ENCODE peak calls at places on chromosome 15, in nine cellular contexts. One of them, this sample, is unnamed.

GRCh38 chr15:29270169-29270955 is 740 bp upstream of the NSMCE3 start:
- DNase-seq in GM12878: peak
- DNase-seq in NB4: peak
- DNase-seq in transverse colon: no peak
- DNase-seq in GM12891: no peak
- DNase-seq in A549: no peak
- DNase-seq in stomach: no peak
- DNase-seq in K562: peak
- DNase-seq in IMR-90: peak
- DNase-seq in this sample: peak

GRCh38 chr15:39128746-39129145 is 452.1 kb upstream of the THBS1 start:
- DNase-seq in K562: no peak
- DNase-seq in GM12891: no peak
- DNase-seq in GM12878: no peak
- DNase-seq in stomach: no peak
- DNase-seq in IMR-90: no peak
- DNase-seq in A549: no peak
- DNase-seq in transverse colon: no peak
- DNase-seq in NB4: no peak
- DNase-seq in this sample: no peak

GRCh38 chr15:72112805-72113204 is 5.1 kb downstream of the MYO9A start:
- DNase-seq in A549: no peak
- DNase-seq in GM12891: no peak
- DNase-seq in transverse colon: no peak
- DNase-seq in GM12878: no peak
- DNase-seq in NB4: no peak
- DNase-seq in K562: no peak
- DNase-seq in IMR-90: no peak
- DNase-seq in stomach: no peak
- DNase-seq in this sample: no peak

GRCh38 chr15:48833526-48833925 is 22.7 kb upstream of the CEP152 start:
- DNase-seq in GM12878: no peak
- DNase-seq in GM12891: no peak
- DNase-seq in A549: no peak
- DNase-seq in K562: no peak
- DNase-seq in NB4: no peak
- DNase-seq in IMR-90: no peak
- DNase-seq in stomach: no peak
- DNase-seq in transverse colon: no peak
- DNase-seq in this sample: no peak

GRCh38 chr15:29613951-29614382 is 208.3 kb downstream of the TJP1 start:
- DNase-seq in NB4: peak
- DNase-seq in stomach: no peak
- DNase-seq in GM12891: no peak
- DNase-seq in A549: peak
- DNase-seq in GM12878: no peak
- DNase-seq in K562: peak
- DNase-seq in transverse colon: no peak
- DNase-seq in IMR-90: no peak
- DNase-seq in this sample: no peak

GRCh38 chr15:52858388-52859176 is 68.4 kb upstream of the ONECUT1 start:
- DNase-seq in NB4: no peak
- DNase-seq in GM12891: no peak
- DNase-seq in transverse colon: no peak
- DNase-seq in A549: no peak
- DNase-seq in K562: no peak
- DNase-seq in stomach: no peak
- DNase-seq in GM12878: no peak
- DNase-seq in IMR-90: no peak
- DNase-seq in this sample: no peak

GRCh38 chr15:75455982-75456531 is 4.6 kb upstream of the SIN3A start:
- DNase-seq in transverse colon: peak
- DNase-seq in stomach: peak
- DNase-seq in GM12891: peak
- DNase-seq in IMR-90: peak
- DNase-seq in K562: peak
- DNase-seq in A549: peak
- DNase-seq in GM12878: peak
- DNase-seq in NB4: peak
- DNase-seq in this sample: peak

GRCh38 chr15:101532865-101533264 is 43.4 kb upstream of the PCSK6 start:
- DNase-seq in IMR-90: no peak
- DNase-seq in K562: no peak
- DNase-seq in transverse colon: no peak
- DNase-seq in GM12878: no peak
- DNase-seq in NB4: no peak
- DNase-seq in GM12891: no peak
- DNase-seq in stomach: no peak
- DNase-seq in A549: no peak
- DNase-seq in this sample: no peak

GRCh38 chr15:62324382-62324781 is 159.3 kb upstream of the C2CD4B start:
- DNase-seq in K562: no peak
- DNase-seq in stomach: no peak
- DNase-seq in A549: no peak
- DNase-seq in NB4: no peak
- DNase-seq in IMR-90: no peak
- DNase-seq in GM12878: no peak
- DNase-seq in transverse colon: no peak
- DNase-seq in GM12891: no peak
- DNase-seq in this sample: no peak

GRCh38 chr15:22961661-22962221 is 18.4 kb downstream of the CYFIP1 start:
- DNase-seq in K562: no peak
- DNase-seq in NB4: no peak
- DNase-seq in A549: no peak
- DNase-seq in GM12891: no peak
- DNase-seq in GM12878: no peak
- DNase-seq in stomach: no peak
- DNase-seq in IMR-90: peak
- DNase-seq in transverse colon: no peak
- DNase-seq in this sample: no peak

GRCh38 chr15:73906346-73907017 is 19.8 kb upstream of the LOXL1 start:
- DNase-seq in GM12891: no peak
- DNase-seq in stomach: no peak
- DNase-seq in K562: no peak
- DNase-seq in NB4: peak
- DNase-seq in A549: no peak
- DNase-seq in IMR-90: peak
- DNase-seq in transverse colon: no peak
- DNase-seq in GM12878: no peak
- DNase-seq in this sample: no peak

GRCh38 chr15:36831915-36832310 is 252.5 kb downstream of the CDIN1 start:
- DNase-seq in stomach: peak
- DNase-seq in GM12878: no peak
- DNase-seq in A549: no peak
- DNase-seq in GM12891: no peak
- DNase-seq in IMR-90: no peak
- DNase-seq in transverse colon: no peak
- DNase-seq in NB4: no peak
- DNase-seq in K562: no peak
- DNase-seq in this sample: peak

GRCh38 chr15:35545316-35545824 is 595 bp downstream of the DPH6 start:
- DNase-seq in stomach: peak
- DNase-seq in GM12878: peak
- DNase-seq in IMR-90: peak
- DNase-seq in GM12891: peak
- DNase-seq in A549: peak
- DNase-seq in transverse colon: peak
- DNase-seq in K562: peak
- DNase-seq in NB4: peak
- DNase-seq in this sample: peak

DNA sequence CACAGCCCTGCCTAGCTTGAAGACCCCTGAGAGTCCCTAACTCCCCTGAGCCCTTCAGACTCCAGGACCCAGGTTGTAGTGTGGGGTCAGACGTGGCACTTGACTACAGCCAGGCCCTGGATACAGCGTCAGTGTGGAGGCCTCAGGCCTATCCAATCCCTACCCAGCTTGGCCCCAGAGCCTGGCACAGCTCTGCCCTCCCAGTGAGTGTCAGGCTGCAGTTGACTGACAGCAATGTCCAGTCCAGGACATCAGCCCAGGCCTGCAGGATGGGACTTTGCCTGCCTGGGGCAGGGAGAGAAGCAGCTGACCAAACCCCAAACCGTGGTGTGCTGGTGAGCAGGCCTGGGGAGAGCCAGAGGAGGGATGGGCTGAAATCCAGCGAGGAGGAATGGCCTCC is 27.3 kb downstream of the KLF13 start:
- DNase-seq in transverse colon: no peak
- DNase-seq in GM12891: no peak
- DNase-seq in stomach: no peak
- DNase-seq in K562: no peak
- DNase-seq in IMR-90: no peak
- DNase-seq in A549: no peak
- DNase-seq in NB4: no peak
- DNase-seq in GM12878: no peak
- DNase-seq in this sample: no peak
- TF ChIP-seq POLR2A in transverse colon: no peak
- TF ChIP-seq POLR2A in GM12891: no peak
- TF ChIP-seq POLR2A in stomach: no peak
- TF ChIP-seq POLR2A in K562: no peak
- TF ChIP-seq POLR2A in IMR-90: no peak
- TF ChIP-seq POLR2A in A549: no peak
- TF ChIP-seq POLR2A in NB4: no peak
- TF ChIP-seq POLR2A in GM12878: peak
- TF ChIP-seq POLR2A in this sample: no peak

DNA sequence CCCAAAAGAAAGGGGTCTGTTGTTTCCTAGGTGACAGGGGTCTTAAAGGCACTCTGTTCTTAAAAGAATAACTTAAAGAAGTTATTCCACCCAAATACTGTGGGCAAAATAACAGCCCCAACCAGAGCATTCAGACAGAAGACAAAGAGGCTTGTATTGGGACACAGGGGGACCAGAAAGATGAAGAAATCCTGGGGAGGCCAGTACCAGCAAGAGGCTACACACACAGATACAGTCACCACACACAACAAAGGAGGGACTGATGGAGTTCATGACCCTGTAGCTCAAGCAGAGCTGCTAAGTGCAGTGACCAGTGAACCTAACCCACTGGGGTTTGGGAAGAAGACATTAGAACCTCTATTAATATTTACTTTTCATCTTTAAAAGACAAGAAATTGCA is 59.0 kb downstream of the MTHFS start:
- DNase-seq in GM12891: no peak
- DNase-seq in IMR-90: no peak
- DNase-seq in GM12878: no peak
- DNase-seq in NB4: no peak
- DNase-seq in K562: no peak
- DNase-seq in A549: no peak
- DNase-seq in stomach: no peak
- DNase-seq in transverse colon: no peak
- DNase-seq in this sample: no peak
- TF ChIP-seq POLR2A in GM12891: no peak
- TF ChIP-seq POLR2A in IMR-90: no peak
- TF ChIP-seq POLR2A in GM12878: no peak
- TF ChIP-seq POLR2A in NB4: no peak
- TF ChIP-seq POLR2A in K562: no peak
- TF ChIP-seq POLR2A in A549: no peak
- TF ChIP-seq POLR2A in stomach: no peak
- TF ChIP-seq POLR2A in transverse colon: no peak
- TF ChIP-seq POLR2A in this sample: no peak

DNA sequence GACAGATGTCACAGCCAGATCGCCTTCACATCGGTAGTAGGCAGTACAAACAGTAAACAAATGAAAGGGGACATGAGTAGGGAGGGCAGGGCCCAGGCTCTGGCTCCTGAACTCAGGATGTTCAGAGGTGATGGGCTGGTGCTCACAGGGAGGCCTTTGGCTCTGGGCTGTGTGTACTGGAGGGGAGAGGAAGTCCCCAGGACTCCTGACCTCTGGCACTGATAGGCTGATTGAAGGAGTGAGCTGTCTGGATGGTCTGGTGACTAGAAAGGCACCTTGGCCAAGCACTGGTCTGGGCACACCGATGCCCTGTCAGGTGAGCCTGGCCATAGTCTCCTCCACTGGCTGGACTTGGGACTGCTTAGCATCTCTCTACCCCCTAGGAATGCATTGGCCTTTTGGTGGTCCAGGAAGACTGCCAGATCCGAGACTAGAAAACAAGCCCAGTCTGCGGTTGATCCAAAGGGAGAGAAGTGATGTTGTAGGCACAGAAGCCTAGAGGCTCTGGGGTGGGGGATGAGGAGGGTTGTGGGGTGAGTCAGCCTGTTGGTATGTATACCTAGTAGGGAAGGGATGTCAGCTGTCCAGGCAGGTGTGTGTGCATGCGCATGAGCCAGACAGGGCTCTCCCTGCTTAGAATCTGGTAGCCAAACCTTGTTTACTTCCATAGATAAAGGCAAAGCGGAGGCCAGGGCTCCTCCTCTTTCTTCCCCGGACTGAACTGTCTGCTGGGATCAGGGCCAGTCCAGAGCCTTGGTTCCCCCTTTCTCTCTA is 1.9 kb downstream of the SPINT1 start:
- DNase-seq in stomach: peak
- DNase-seq in NB4: no peak
- DNase-seq in A549: no peak
- DNase-seq in GM12891: no peak
- DNase-seq in transverse colon: peak
- DNase-seq in K562: no peak
- DNase-seq in GM12878: no peak
- DNase-seq in IMR-90: no peak
- DNase-seq in this sample: no peak
- TF ChIP-seq POLR2A in stomach: no peak
- TF ChIP-seq POLR2A in NB4: no peak
- TF ChIP-seq POLR2A in A549: no peak
- TF ChIP-seq POLR2A in GM12891: no peak
- TF ChIP-seq POLR2A in transverse colon: peak
- TF ChIP-seq POLR2A in K562: no peak
- TF ChIP-seq POLR2A in GM12878: no peak
- TF ChIP-seq POLR2A in IMR-90: no peak
- TF ChIP-seq POLR2A in this sample: no peak

GRCh38 chr15:64841258-64842098 is at the start of gene PLEKHO2:
- DNase-seq in GM12878: peak
- DNase-seq in A549: peak
- DNase-seq in stomach: peak
- DNase-seq in transverse colon: peak
- DNase-seq in NB4: peak
- DNase-seq in GM12891: peak
- DNase-seq in K562: peak
- DNase-seq in IMR-90: peak
- DNase-seq in this sample: peak

GRCh38 chr15:64843996-64844395 is 2.3 kb downstream of the PLEKHO2 start:
- DNase-seq in GM12891: no peak
- DNase-seq in GM12878: no peak
- DNase-seq in transverse colon: no peak
- DNase-seq in NB4: no peak
- DNase-seq in A549: no peak
- DNase-seq in IMR-90: no peak
- DNase-seq in stomach: no peak
- DNase-seq in K562: no peak
- DNase-seq in this sample: no peak

GRCh38 chr15:64842099-64842940 is 605 bp downstream of the PLEKHO2 start:
- DNase-seq in A549: peak
- DNase-seq in K562: peak
- DNase-seq in transverse colon: no peak
- DNase-seq in GM12891: no peak
- DNase-seq in stomach: no peak
- DNase-seq in IMR-90: peak
- DNase-seq in GM12878: no peak
- DNase-seq in NB4: peak
- DNase-seq in this sample: peak

GRCh38 chr15:64844576-64845140 is 2.9 kb downstream of the PLEKHO2 start:
- DNase-seq in transverse colon: no peak
- DNase-seq in NB4: peak
- DNase-seq in A549: no peak
- DNase-seq in GM12891: no peak
- DNase-seq in stomach: no peak
- DNase-seq in GM12878: no peak
- DNase-seq in K562: no peak
- DNase-seq in IMR-90: no peak
- DNase-seq in this sample: peak

GRCh38 chr15:64842986-64843561 is 1.4 kb downstream of the PLEKHO2 start:
- DNase-seq in transverse colon: peak
- DNase-seq in GM12891: no peak
- DNase-seq in NB4: peak
- DNase-seq in IMR-90: peak
- DNase-seq in stomach: no peak
- DNase-seq in GM12878: no peak
- DNase-seq in K562: peak
- DNase-seq in A549: no peak
- DNase-seq in this sample: peak
- TF ChIP-seq POLR2A in transverse colon: no peak
- TF ChIP-seq POLR2A in GM12891: no peak
- TF ChIP-seq POLR2A in NB4: no peak
- TF ChIP-seq POLR2A in IMR-90: peak
- TF ChIP-seq POLR2A in stomach: no peak
- TF ChIP-seq POLR2A in GM12878: no peak
- TF ChIP-seq POLR2A in K562: no peak
- TF ChIP-seq POLR2A in A549: no peak
- TF ChIP-seq POLR2A in this sample: no peak

This sample was measured in erythroblast.